ENCODE peak calls at places on chromosomes 13 and 19, in six cellular contexts. B is GM10248, F is RPMI7951, P is kidney tubule cell, D is right atrium auricular region, O is neural progenitor cell. S is an unnamed sample.

GRCh38 chr13:57314897-57315520 is 148.0 kb downstream of the PRR20E start:
- DNase-seq in B (no peak), F (no peak), D (no peak), O (peak; percentile 53), P (peak; percentile 22), S (no peak)

GRCh38 chr19:6126335-6126974 is 9.0 kb upstream of the ACSBG2 start:
- DNase-seq in P (peak; percentile 85), F (peak; percentile 73), D (no peak), O (peak; percentile 55), B (peak; percentile 60), S (peak; percentile 85)

GRCh38 chr19:9913237-9914000 is 22.9 kb downstream of the OLFM2 start:
- DNase-seq in D (no peak), B (no peak), F (no peak), O (peak; percentile 68), P (no peak), S (peak; percentile 31)

GRCh38 chr13:109707044-109707794 is 79.2 kb downstream of the IRS2 start:
- DNase-seq in D (no peak), F (no peak), O (no peak), B (no peak), P (no peak), S (peak; percentile 85)

GRCh38 chr13:29858667-29859066 is 8.2 kb upstream of the UBL3 start:
- DNase-seq in F (no peak), P (no peak), B (no peak), O (no peak), D (no peak), S (no peak)

GRCh38 chr19:45448887-45449299 is 18.9 kb upstream of the FOSB start:
- DNase-seq in B (no peak), P (peak; percentile 32), D (no peak), O (no peak), F (no peak), S (peak; percentile 36)

GRCh38 chr13:21124853-21125252 is 51.5 kb downstream of the SKA3 start:
- DNase-seq in D (no peak), O (peak; percentile 63), P (peak; percentile 95), B (no peak), F (peak; percentile 60), S (peak; percentile 96)

GRCh38 chr13:40963927-40964326 is 55.2 kb downstream of the ELF1 start:
- DNase-seq in B (no peak), D (no peak), O (no peak), P (peak; percentile 69), F (peak; percentile 49), S (peak; percentile 68)

GRCh38 chr19:46962030-46962570 is 57.5 kb upstream of the NPAS1 start:
- DNase-seq in O (no peak), D (no peak), F (no peak), P (no peak), B (no peak), S (no peak)

GRCh38 chr13:29474991-29475390 is 120.5 kb downstream of the SLC7A1 start:
- DNase-seq in F (peak; percentile 65), P (no peak), B (no peak), O (no peak), D (no peak), S (no peak)

GRCh38 chr19:35306473-35307246 is 14.7 kb downstream of the MAG start:
- DNase-seq in B (peak; percentile 50), F (no peak), P (no peak), D (no peak), O (peak; percentile 48), S (peak; percentile 56)